ENCODE peak calls at places on chromosomes 6 and 20, in four cellular contexts. P is K562, N is A549, W is suprapubic skin. K is an unnamed sample.

GRCh38 chr20:50366270-50367103 is 143.7 kb upstream of the PTPN1 start:
- DNase-seq in P (no peak), N (peak; percentile 65), W (no peak), K (no peak)

GRCh38 chr20:22385602-22386299 is 198.6 kb downstream of the FOXA2 start:
- DNase-seq in P (peak; percentile 13), N (peak; percentile 74), W (no peak), K (no peak)

GRCh38 chr20:34943808-34944568 is 11.6 kb downstream of the GSS start:
- DNase-seq in P (no peak), N (no peak), W (no peak), K (no peak)

GRCh38 chr6:170108456-170108855 is 182.4 kb downstream of the DLL1 start:
- DNase-seq in P (no peak), N (no peak), W (peak; percentile 68), K (no peak)

GRCh38 chr6:168574699-168575195 is 133.8 kb downstream of the SMOC2 start:
- DNase-seq in P (no peak), N (no peak), W (no peak), K (peak; percentile 27)

GRCh38 chr6:89792881-89793280 is 26.7 kb downstream of the MDN1 start:
- DNase-seq in P (no peak), N (peak; percentile 53), W (no peak), K (no peak)

GRCh38 chr20:57959018-57959417 is 249.2 kb upstream of the PMEPA1 start:
- DNase-seq in P (no peak), N (no peak), W (no peak), K (no peak)

GRCh38 chr20:61480158-61480825 is 228.2 kb downstream of the CDH4 start:
- DNase-seq in P (no peak), N (no peak), W (peak; percentile 74), K (no peak)

GRCh38 chr6:82270791-82271392 is 23.3 kb upstream of the IBTK start:
- DNase-seq in P (peak; percentile 38), N (peak; percentile 36), W (no peak), K (no peak)

GRCh38 chr20:35697696-35698297 is 1.4 kb downstream of the NFS1 start:
- DNase-seq in P (no peak), N (no peak), W (no peak), K (no peak)

GRCh38 chr6:85544776-85545175 is 48.9 kb downstream of the SNX14 start:
- DNase-seq in P (no peak), N (no peak), W (no peak), K (no peak)

GRCh38 chr6:144123836-144124235 is 26.5 kb upstream of the STX11 start:
- DNase-seq in P (no peak), N (no peak), W (no peak), K (no peak)

GRCh38 chr6:31094389-31094881 is 17.9 kb downstream of the C6orf15 start:
- DNase-seq in P (no peak), N (no peak), W (no peak), K (no peak)

GRCh38 chr6:42820509-42821340 is 38.9 kb downstream of the BICRAL start:
- DNase-seq in P (no peak), N (no peak), W (no peak), K (peak; percentile 20)

GRCh38 chr6:44024597-44025219 is 102.5 kb downstream of the MRPL14 start:
- DNase-seq in P (no peak), N (no peak), W (peak; percentile 31), K (no peak)

GRCh38 chr6:55528624-55529023 is 50.4 kb downstream of the HMGCLL1 start:
- DNase-seq in P (no peak), N (peak; percentile 67), W (no peak), K (no peak)

GRCh38 chr6:26475823-26476729 is 18.3 kb downstream of the BTN2A1 start:
- DNase-seq in P (no peak), N (no peak), W (no peak), K (no peak)

GRCh38 chr6:3789018-3789895 is 37.7 kb upstream of the PXDC1 start:
- DNase-seq in P (no peak), N (peak; percentile 20), W (no peak), K (no peak)

GRCh38 chr6:97978855-97979271 is 695.8 kb upstream of the MMS22L start:
- DNase-seq in P (no peak), N (peak; percentile 7), W (peak; percentile 66), K (no peak)

GRCh38 chr6:14001329-14002012 is 76.7 kb downstream of the RNF182 start:
- DNase-seq in P (no peak), N (peak; percentile 79), W (no peak), K (no peak)

GRCh38 chr6:118186676-118187567 is 279.9 kb downstream of the SLC35F1 start:
- DNase-seq in P (no peak), N (no peak), W (no peak), K (no peak)

GRCh38 chr6:143264996-143265734 is 185.3 kb downstream of the ADAT2 start:
- DNase-seq in P (no peak), N (no peak), W (no peak), K (no peak)

GRCh38 chr20:20755227-20755626 is 42.8 kb upstream of the RALGAPA2 start:
- DNase-seq in P (no peak), N (no peak), W (no peak), K (no peak)
- H3K4me3 ChIP-seq in P (no peak overlapping the region), N (no peak overlapping the region), W (no peak overlapping the region), K (no peak overlapping the region)

GRCh38 chr20:41248371-41249024 is 69.0 kb downstream of the ZHX3 start:
- DNase-seq in P (no peak), N (no peak), W (no peak), K (peak; percentile 61)

GRCh38 chr20:41249781-41250281 is 67.7 kb downstream of the ZHX3 start:
- DNase-seq in P (peak; percentile 20), N (peak; percentile 24), W (no peak), K (no peak)

GRCh38 chr20:41249371-41249770 is 68.2 kb downstream of the ZHX3 start:
- DNase-seq in P (no peak), N (peak; percentile 18), W (peak; percentile 86), K (peak; percentile 67)

GRCh38 chr20:41245086-41245707 is 72.3 kb downstream of the ZHX3 start:
- DNase-seq in P (no peak), N (no peak), W (no peak), K (no peak)

GRCh38 chr20:41247523-41248370 is 69.8 kb downstream of the ZHX3 start:
- DNase-seq in P (no peak), N (no peak), W (no peak), K (no peak)
- TF ChIP-seq EP300 in P (no peak), N (no peak), W (no peak), K (no peak)

GRCh38 chr6:32664354-32664753 is 2.1 kb downstream of the HLA-DQB1 start:
- DNase-seq in P (no peak), N (no peak), W (no peak), K (no peak)
- TF ChIP-seq POLR2A in P (no peak), N (no peak), W (no peak), K (no peak)

DNA sequence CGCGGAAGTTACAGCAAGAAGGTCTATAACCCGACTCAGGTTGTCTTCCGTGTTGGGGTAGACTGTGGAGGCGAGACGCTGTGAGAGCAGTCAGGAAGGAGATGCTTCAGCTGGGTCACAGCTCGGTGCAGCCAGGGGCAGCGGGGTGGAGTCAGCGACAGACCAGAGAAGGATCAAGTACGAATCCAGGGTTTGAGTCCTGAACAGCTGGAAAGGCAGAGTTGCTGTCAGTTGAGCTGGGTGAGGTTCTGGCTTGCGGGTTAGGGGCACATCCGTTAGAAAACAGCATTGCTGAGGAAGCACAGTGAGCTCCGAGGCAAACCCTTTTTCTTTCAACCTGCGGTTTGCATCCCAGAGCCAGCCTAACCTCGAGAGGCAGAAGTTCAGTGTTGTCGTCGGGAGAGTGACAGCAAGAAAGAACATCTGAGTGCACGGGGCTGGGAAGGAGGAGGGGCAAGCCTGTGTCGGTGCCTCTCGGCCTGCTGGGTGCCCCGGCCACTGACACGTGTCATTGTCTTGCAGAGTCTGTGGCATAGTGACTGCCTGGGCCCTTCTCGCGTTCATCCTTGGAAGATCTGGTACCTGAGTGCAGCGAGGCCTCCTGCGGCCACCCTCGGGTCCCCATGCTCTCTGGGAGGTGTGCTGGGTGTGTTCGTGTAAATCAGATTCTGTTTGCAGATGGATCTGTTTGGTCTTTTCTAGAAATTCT is 20.0 kb downstream of the PNLDC1 start:
- DNase-seq in P (no peak), N (no peak), W (peak; percentile 66), K (no peak)
- H3K4me3 ChIP-seq in P (no peak overlapping the region), N (no peak overlapping the region), W (no peak overlapping the region), K (no peak overlapping the region)

DNA sequence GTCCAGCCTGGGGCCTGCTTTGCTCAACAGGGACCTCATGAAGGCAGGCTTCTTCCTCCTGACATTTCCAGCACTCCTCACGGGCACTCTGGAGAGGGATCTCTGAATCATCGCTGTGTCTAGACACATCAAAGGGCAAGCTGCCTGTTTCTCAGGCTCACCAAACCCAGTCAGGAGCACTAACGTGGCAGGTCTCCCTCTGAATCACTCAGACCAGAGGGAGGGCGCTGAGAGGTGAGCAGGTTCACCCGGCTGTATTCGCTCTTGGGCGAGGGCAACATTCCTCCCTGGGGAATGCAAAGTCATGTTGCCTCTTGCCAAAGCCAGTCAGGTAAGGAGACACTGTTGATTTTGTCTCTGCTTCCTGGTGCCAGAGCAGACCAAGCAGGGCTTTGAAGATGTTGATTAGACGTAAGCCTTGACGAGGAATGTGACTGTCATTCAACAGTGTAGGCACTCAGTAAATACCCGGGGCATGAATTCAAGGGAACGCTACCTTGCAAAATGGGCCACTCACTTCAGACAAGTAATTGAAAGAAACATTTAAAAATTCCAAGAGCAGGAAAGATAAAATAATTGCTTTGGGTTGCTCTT is 50.1 kb downstream of the CYP24A1 start:
- DNase-seq in P (no peak), N (peak; percentile 100), W (no peak), K (no peak)
- TF ChIP-seq EP300 in P (no peak), N (peak; percentile 100), W (no peak), K (no peak)

GRCh38 chr20:33731693-33732165 is at the start of gene ZNF341:
- DNase-seq in P (peak; percentile 88), N (peak; percentile 91), W (peak; percentile 93), K (peak; percentile 56)
- TF ChIP-seq POLR2A in P (no peak), N (no peak), W (peak; percentile 55), K (no peak)